ENCODE peak calls at places on chromosomes 4 and X, in six cellular contexts. K is cardiac muscle cell, P is heart left ventricle, L is heart right ventricle, E is A549, S is mesendoderm. J is an unnamed sample.

GRCh38 chr4:30839583-30840520 is 119.7 kb downstream of the PCDH7 start:
- DNase-seq in K (peak), P (no peak), L (no peak), E (no peak), S (peak), J (no peak)

GRCh38 chrX:40209951-40210617 is 112.3 kb upstream of the BCOR start:
- DNase-seq in K (no peak), P (no peak), L (no peak), E (no peak), S (no peak), J (no peak)

GRCh38 chr4:152372444-152372843 is 163.4 kb downstream of the FBXW7 start:
- DNase-seq in K (no peak), P (no peak), L (no peak), E (no peak), S (no peak), J (no peak)

GRCh38 chrX:54223581-54223980 is 40.5 kb upstream of the FAM120C start:
- DNase-seq in K (no peak), P (no peak), L (no peak), E (no peak), S (peak), J (no peak)

GRCh38 chrX:129233791-129234190 is 289.5 kb downstream of the SMARCA1 start:
- DNase-seq in K (no peak), P (no peak), L (no peak), E (no peak), S (no peak), J (no peak)

GRCh38 chrX:37509349-37509748 is 62.1 kb upstream of the LANCL3 start:
- DNase-seq in K (peak), P (no peak), L (no peak), E (no peak), S (peak), J (no peak)

GRCh38 chr4:52823478-52824092 is 38.5 kb upstream of the RASL11B start:
- DNase-seq in K (no peak), P (no peak), L (no peak), E (no peak), S (no peak), J (no peak)

GRCh38 chr4:125390126-125390525 is 75.4 kb downstream of the FAT4 start:
- DNase-seq in K (peak), P (peak), L (no peak), E (no peak), S (no peak), J (no peak)

GRCh38 chr4:54165438-54165837 is 63.7 kb upstream of the PDGFRA start:
- DNase-seq in K (peak), P (no peak), L (no peak), E (no peak), S (peak), J (no peak)

GRCh38 chr4:145935253-145936141 is 3.1 kb downstream of the ZNF827 start:
- DNase-seq in K (peak), P (peak), L (peak), E (peak), S (peak), J (peak)

GRCh38 chr4:34850983-34851382 is 1393.3 kb downstream of the ARAP2 start:
- DNase-seq in K (no peak), P (no peak), L (no peak), E (peak), S (no peak), J (no peak)

GRCh38 chrX:5236096-5236495 is 992.6 kb downstream of the NLGN4X start:
- DNase-seq in K (no peak), P (no peak), L (no peak), E (peak), S (peak), J (no peak)

GRCh38 chrX:85288992-85289723 is 45.4 kb downstream of the ZNF711 start:
- DNase-seq in K (no peak), P (no peak), L (no peak), E (no peak), S (no peak), J (no peak)

GRCh38 chr4:113071811-113072210 is 22.4 kb downstream of the ANK2 start:
- DNase-seq in K (no peak), P (no peak), L (no peak), E (no peak), S (no peak), J (no peak)

GRCh38 chr4:112563431-112564200 is 47.6 kb upstream of the NEUROG2 start:
- DNase-seq in K (no peak), P (no peak), L (no peak), E (no peak), S (no peak), J (no peak)

GRCh38 chrX:84187501-84188319 is at the start of gene RPS6KA6:
- DNase-seq in K (no peak), P (peak), L (peak), E (peak), S (peak), J (peak)

GRCh38 chrX:119605398-119605738 is 856 bp downstream of the NKRF start:
- DNase-seq in K (no peak), P (peak), L (peak), E (peak), S (no peak), J (peak)

GRCh38 chrX:71301195-71301924 is at the start of gene ITGB1BP2:
- DNase-seq in K (peak), P (peak), L (no peak), E (no peak), S (peak), J (peak)

GRCh38 chrX:107228486-107228819 is 22.0 kb downstream of the DNAAF6 start:
- DNase-seq in K (no peak), P (no peak), L (no peak), E (no peak), S (no peak), J (no peak)

GRCh38 chrX:153732406-153732805 is 7.8 kb downstream of the ABCD1 start:
- DNase-seq in K (no peak), P (no peak), L (no peak), E (no peak), S (no peak), J (no peak)

GRCh38 chrX:8520791-8521190 is 56.2 kb downstream of the VCX3B start:
- DNase-seq in K (peak), P (no peak), L (no peak), E (no peak), S (no peak), J (no peak)

GRCh38 chr4:105461221-105462041 is 12.4 kb downstream of the PPA2 start:
- DNase-seq in K (peak), P (no peak), L (no peak), E (no peak), S (no peak), J (no peak)

GRCh38 chr4:105462610-105463009 is 11.3 kb downstream of the PPA2 start:
- DNase-seq in K (no peak), P (no peak), L (no peak), E (no peak), S (no peak), J (no peak)

GRCh38 chr4:105460306-105460705 is 13.6 kb downstream of the PPA2 start:
- DNase-seq in K (no peak), P (no peak), L (no peak), E (no peak), S (no peak), J (no peak)

GRCh38 chr4:105457997-105458396 is 15.9 kb downstream of the PPA2 start:
- DNase-seq in K (no peak), P (no peak), L (no peak), E (no peak), S (no peak), J (no peak)

DNA sequence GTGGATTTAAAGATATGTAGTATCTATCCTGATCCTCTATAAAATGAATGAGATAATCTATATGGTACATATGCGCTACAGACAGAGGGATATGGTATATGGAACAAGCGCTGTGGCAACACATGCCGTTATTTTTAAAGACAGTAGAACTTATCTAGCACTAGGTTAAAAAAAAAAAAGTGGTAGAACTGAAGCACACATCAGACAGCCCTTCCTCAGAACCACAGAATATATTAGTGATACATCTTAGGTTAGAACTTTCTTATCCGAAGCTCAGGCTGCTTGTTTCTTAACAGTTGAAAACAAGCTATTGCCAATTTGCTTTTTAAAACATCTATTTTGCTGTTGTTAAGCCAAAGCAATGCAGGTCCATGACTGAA is 11.8 kb downstream of the PPA2 start:
- DNase-seq in K (no peak), P (no peak), L (no peak), E (no peak), S (no peak), J (no peak)
- H3K27ac ChIP-seq in K (no peak), P (no peak), L (peak), E (no peak), S (no peak), J (no peak)

GRCh38 chr4:129335263-129335662 is 239.3 kb downstream of the C4orf33 start:
- DNase-seq in K (no peak), P (no peak), L (no peak), E (no peak), S (no peak), J (no peak)

DNA sequence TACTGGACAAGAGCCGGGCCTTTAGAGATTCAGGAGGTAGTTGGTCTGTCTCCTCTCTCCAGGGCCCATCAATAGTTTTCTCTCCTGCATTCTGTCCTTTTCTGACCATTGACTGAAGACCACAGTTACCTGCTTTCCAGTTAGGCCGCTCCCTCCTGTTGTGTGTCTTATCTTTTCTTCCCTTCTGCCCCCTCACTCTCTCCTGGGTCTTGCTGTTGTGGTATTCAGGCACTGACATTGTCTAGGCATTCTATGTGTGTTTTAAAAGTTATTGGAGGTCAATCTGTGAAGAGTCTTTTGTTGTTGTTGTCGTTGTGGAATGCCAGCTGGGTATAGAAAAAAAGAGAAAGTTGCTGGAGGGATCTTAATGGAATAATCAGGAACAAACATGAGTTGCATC is 240.5 kb downstream of the C4orf33 start:
- DNase-seq in K (no peak), P (no peak), L (no peak), E (no peak), S (no peak), J (no peak)
- H3K27ac ChIP-seq in K (no peak), P (no peak), L (no peak), E (no peak), S (no peak), J (no peak)

DNA sequence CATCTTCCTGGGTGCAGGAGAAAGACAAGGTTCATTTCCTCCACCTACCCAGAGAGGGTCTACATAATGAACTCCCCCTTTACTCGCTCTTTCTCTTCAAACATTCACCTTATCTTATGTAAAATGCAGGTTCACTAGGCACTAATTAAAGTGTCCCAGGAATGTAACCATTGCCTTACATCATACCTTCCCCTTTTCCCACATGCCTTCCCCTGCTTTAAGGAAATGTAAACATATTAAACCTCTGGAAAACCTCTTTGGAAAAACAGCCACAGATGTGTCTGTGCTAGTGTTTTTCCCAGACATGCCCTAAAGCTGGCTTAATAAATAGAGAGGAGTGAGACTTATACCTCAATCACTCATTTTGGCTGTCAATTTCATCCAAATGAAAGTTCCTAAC is 15.8 kb downstream of the TBC1D9 start:
- DNase-seq in K (no peak), P (no peak), L (no peak), E (no peak), S (peak), J (no peak)
- H3K27ac ChIP-seq in K (no peak), P (no peak), L (no peak), E (no peak), S (no peak), J (no peak)

GRCh38 chr4:159065513-159066240 is 37.2 kb upstream of the RAPGEF2 start:
- DNase-seq in K (no peak), P (no peak), L (no peak), E (no peak), S (no peak), J (no peak)
- H3K27ac ChIP-seq in K (no peak), P (no peak), L (no peak), E (no peak), S (no peak), J (no peak)